ENCODE peak calls at places on chromosome 22, in four cellular contexts. One of them, this sample, is unnamed.
A peak's percentile ranks its signal among the peaks of the same experiment; 100 is the strongest.

GRCh38 chr22:49779226-49779625 is 48.4 kb downstream of the BRD1 start:
- DNase-seq in AG08395: no peak
- DNase-seq in heart left ventricle: no peak
- DNase-seq in naive thymus-derived CD4-positive, alpha-beta T cell: no peak
- DNase-seq in this sample: no peak

GRCh38 chr22:37887610-37888378 is 18.3 kb upstream of the MICALL1 start:
- DNase-seq in AG08395: peak; percentile 79
- DNase-seq in heart left ventricle: no peak
- DNase-seq in naive thymus-derived CD4-positive, alpha-beta T cell: no peak
- DNase-seq in this sample: no peak

GRCh38 chr22:35218079-35218478 is 39.2 kb upstream of the HMGXB4 start:
- DNase-seq in AG08395: no peak
- DNase-seq in heart left ventricle: no peak
- DNase-seq in naive thymus-derived CD4-positive, alpha-beta T cell: no peak
- DNase-seq in this sample: no peak

GRCh38 chr22:24727218-24727851 is 47.2 kb downstream of the PIWIL3 start:
- DNase-seq in AG08395: peak; percentile 25
- DNase-seq in heart left ventricle: no peak
- DNase-seq in naive thymus-derived CD4-positive, alpha-beta T cell: no peak
- DNase-seq in this sample: peak; percentile 66

GRCh38 chr22:24386814-24387550 is 40.4 kb upstream of the ADORA2A start:
- DNase-seq in AG08395: no peak
- DNase-seq in heart left ventricle: no peak
- DNase-seq in naive thymus-derived CD4-positive, alpha-beta T cell: no peak
- DNase-seq in this sample: no peak

GRCh38 chr22:19769393-19769715 is 8.8 kb downstream of the TBX1 start:
- DNase-seq in AG08395: no peak
- DNase-seq in heart left ventricle: no peak
- DNase-seq in naive thymus-derived CD4-positive, alpha-beta T cell: no peak
- DNase-seq in this sample: no peak

GRCh38 chr22:49381595-49382450 is 445.9 kb downstream of the BRD1 start:
- DNase-seq in AG08395: no peak
- DNase-seq in heart left ventricle: no peak
- DNase-seq in naive thymus-derived CD4-positive, alpha-beta T cell: no peak
- DNase-seq in this sample: no peak

GRCh38 chr22:33715221-33715620 is 205.1 kb downstream of the LARGE1 start:
- DNase-seq in AG08395: no peak
- DNase-seq in heart left ventricle: no peak
- DNase-seq in naive thymus-derived CD4-positive, alpha-beta T cell: no peak
- DNase-seq in this sample: no peak

GRCh38 chr22:49553518-49554295 is 274.0 kb downstream of the BRD1 start:
- DNase-seq in AG08395: no peak
- DNase-seq in heart left ventricle: no peak
- DNase-seq in naive thymus-derived CD4-positive, alpha-beta T cell: no peak
- DNase-seq in this sample: no peak

GRCh38 chr22:49934144-49934890 is 15.9 kb downstream of the CRELD2 start:
- DNase-seq in AG08395: peak; percentile 47
- DNase-seq in heart left ventricle: peak; percentile 82
- DNase-seq in naive thymus-derived CD4-positive, alpha-beta T cell: no peak
- DNase-seq in this sample: peak; percentile 69